ENCODE peak calls at places on chromosome 13, in nine cellular contexts. B is foreskin fibroblast; M is stimulated activated CD4-positive, alpha-beta T cell treated with anti-CD3 and anti-CD28 coated beads, Interleukin-1b, Interleukin-23, amount 100 ng/mL, for 1 hour; Q is Daoy; C is astrocyte of the spinal cord; T is caudate nucleus; O is CD8-positive, alpha-beta memory T cell; S is psoas muscle; H is fibroblast of mammary gland. U is an unnamed sample.

GRCh38 chr13:114099191-114099590 is 33.2 kb downstream of the RASA3 start:
- DNase-seq in C (peak; percentile 96), O (peak; percentile 46), Q (peak; percentile 71), T (no peak), M (no peak), B (peak; percentile 95), H (peak; percentile 95), S (peak; percentile 89), U (no peak)

GRCh38 chr13:50713849-50714248 is 129.6 kb downstream of the DLEU7 start:
- DNase-seq in S (no peak), H (peak; percentile 81), B (peak; percentile 67), T (no peak), C (peak; percentile 93), Q (peak; percentile 82), M (no peak), O (peak; percentile 46), U (no peak)

GRCh38 chr13:42814868-42815267 is 33.5 kb downstream of the FAM216B start:
- DNase-seq in H (peak; percentile 98), O (no peak), Q (no peak), M (no peak), B (peak; percentile 81), C (peak; percentile 87), T (no peak), S (no peak), U (peak; percentile 27)

GRCh38 chr13:78827471-78827870 is 168.5 kb upstream of the OBI1 start:
- DNase-seq in B (no peak), C (no peak), Q (peak; percentile 9), M (no peak), S (no peak), O (no peak), H (no peak), T (no peak), U (no peak)

GRCh38 chr13:87274209-87274819 is 396.9 kb upstream of the SLITRK5 start:
- DNase-seq in Q (peak; percentile 30), B (no peak), M (no peak), O (no peak), C (peak; percentile 70), S (no peak), H (peak; percentile 42), T (peak; percentile 14), U (peak; percentile 0)

GRCh38 chr13:94020833-94021232 is 458.6 kb downstream of the DCT start:
- DNase-seq in T (no peak), C (peak; percentile 51), H (peak; percentile 79), S (no peak), B (peak; percentile 28), O (no peak), M (no peak), Q (peak; percentile 2), U (no peak)

GRCh38 chr13:25069911-25070310 is 26.0 kb upstream of the PABPC3 start:
- DNase-seq in H (no peak), T (no peak), Q (no peak), B (no peak), C (no peak), M (no peak), S (no peak), O (no peak), U (no peak)

GRCh38 chr13:77563110-77563509 is 27.6 kb downstream of the SCEL start:
- DNase-seq in C (peak; percentile 54), H (peak; percentile 40), T (no peak), O (no peak), Q (no peak), M (no peak), S (no peak), B (peak; percentile 6), U (no peak)

GRCh38 chr13:96946709-96947311 is 47.5 kb downstream of the OXGR1 start:
- DNase-seq in T (no peak), H (no peak), B (no peak), O (no peak), Q (peak; percentile 5), M (no peak), C (no peak), S (no peak), U (no peak)

GRCh38 chr13:79282976-79283375 is 123.1 kb downstream of the RBM26 start:
- DNase-seq in B (peak; percentile 26), T (no peak), H (peak; percentile 54), C (no peak), M (no peak), S (no peak), O (no peak), Q (no peak), U (peak; percentile 34)

GRCh38 chr13:39385621-39386231 is 217.3 kb downstream of the LHFPL6 start:
- DNase-seq in S (no peak), T (no peak), O (no peak), H (no peak), Q (peak; percentile 36), B (no peak), C (peak; percentile 83), M (no peak), U (no peak)

GRCh38 chr13:73730014-73730413 is 404.2 kb downstream of the KLF12 start:
- DNase-seq in M (no peak), S (no peak), B (no peak), Q (no peak), O (no peak), T (no peak), H (no peak), C (no peak), U (no peak)

GRCh38 chr13:74077375-74077774 is 56.8 kb downstream of the KLF12 start:
- DNase-seq in C (no peak), B (no peak), S (no peak), T (no peak), H (no peak), Q (no peak), O (no peak), M (no peak), U (no peak)

GRCh38 chr13:105616313-105617075 is 919.0 kb downstream of the EFNB2 start:
- DNase-seq in S (no peak), B (no peak), Q (no peak), C (peak; percentile 33), M (no peak), O (no peak), H (no peak), T (no peak), U (no peak)

U was measured in epithelial cell of prostate.